ENCODE peak calls at places on chromosome 19, in six cellular contexts. T, P, E, B, C and K are unnamed samples.

GRCh38 chr19:35756373-35757230 is at the start of gene HSPB6:
- DNase-seq in C (no peak), T (peak; percentile 61), E (peak; percentile 91), B (no peak), P (no peak), K (peak; percentile 56)

GRCh38 chr19:49528211-49528771 is 488 bp downstream of the RCN3 start:
- DNase-seq in E (no peak), C (no peak), P (no peak), T (no peak), B (no peak), K (peak; percentile 79)

GRCh38 chr19:32406161-32407003 is 812 bp downstream of the DPY19L3 start:
- DNase-seq in C (no peak), B (no peak), E (no peak), T (no peak), P (no peak), K (no peak)

GRCh38 chr19:49987159-49987698 is 26.3 kb upstream of the SIGLEC11 start:
- DNase-seq in B (no peak), P (no peak), T (peak; percentile 88), C (no peak), E (peak; percentile 88), K (peak; percentile 94)

GRCh38 chr19:35715981-35716734 is 1.6 kb upstream of the KMT2B start:
- DNase-seq in T (peak; percentile 28), E (no peak), P (peak; percentile 66), C (no peak), B (peak; percentile 37), K (peak; percentile 45)

GRCh38 chr19:48878219-48879024 is 6.2 kb downstream of the PPP1R15A start:
- DNase-seq in P (no peak), B (no peak), C (no peak), T (no peak), E (peak; percentile 84), K (peak; percentile 98)

GRCh38 chr19:12875086-12875485 is 6.2 kb downstream of the DNASE2 start:
- DNase-seq in E (no peak), C (no peak), B (no peak), T (no peak), P (no peak), K (no peak)

GRCh38 chr19:55622242-55622969 is 2.0 kb downstream of the ZNF784 start:
- DNase-seq in T (no peak), C (no peak), B (peak; percentile 1), P (no peak), E (no peak), K (no peak)

GRCh38 chr19:19459707-19460251 is 54.3 kb downstream of the GATAD2A start:
- DNase-seq in P (no peak), C (no peak), B (no peak), T (peak; percentile 81), E (peak; percentile 64), K (peak; percentile 75)

GRCh38 chr19:756232-756631 is 5.3 kb downstream of the MISP start:
- DNase-seq in B (no peak), C (no peak), P (no peak), E (no peak), T (peak; percentile 52), K (no peak)

GRCh38 chr19:5863030-5863665 is 7.2 kb downstream of the FUT5 start:
- DNase-seq in B (no peak), P (no peak), E (no peak), T (no peak), C (no peak), K (no peak)

GRCh38 chr19:31313291-31314030 is 35.8 kb downstream of the TSHZ3 start:
- DNase-seq in P (no peak), E (no peak), T (no peak), B (no peak), C (no peak), K (no peak)

GRCh38 chr19:40709817-40710216 is 6.9 kb downstream of the COQ8B start:
- DNase-seq in E (no peak), P (no peak), C (no peak), B (no peak), T (no peak), K (no peak)

GRCh38 chr19:47729468-47729798 is 15.9 kb upstream of the NOP53 start:
- DNase-seq in T (peak; percentile 88), E (peak; percentile 74), C (no peak), P (no peak), B (no peak), K (peak; percentile 74)